ENCODE peak calls at places on chromosome 5, in nine cellular contexts. J is endothelial cell of umbilical vein, R is spleen, Q is Peyer's patch, N is HCT116, G is IMR-90, X is body of pancreas, A is transverse colon, D is uterus. P is an unnamed sample.

GRCh38 chr5:41527201-41527779 is 16.9 kb upstream of the PLCXD3 start:
- DNase-seq in J (peak; percentile 7), R (no peak), Q (no peak), N (peak; percentile 33), G (peak; percentile 98), X (no peak), A (no peak), D (no peak), P (no peak)

GRCh38 chr5:149999359-149999758 is 1.1 kb downstream of the TIGD6 start:
- DNase-seq in J (no peak), R (no peak), Q (no peak), N (no peak), G (no peak), X (no peak), A (no peak), D (no peak), P (no peak)

GRCh38 chr5:138466900-138467710 is 1.8 kb downstream of the EGR1 start:
- DNase-seq in J (peak; percentile 1), R (peak; percentile 82), Q (no peak), N (no peak), G (peak; percentile 38), X (peak; percentile 71), A (peak; percentile 51), D (peak; percentile 38), P (peak; percentile 37)

GRCh38 chr5:38323645-38324295 is 65.4 kb downstream of the EGFLAM start:
- DNase-seq in J (no peak), R (no peak), Q (no peak), N (no peak), G (peak; percentile 35), X (no peak), A (no peak), D (peak; percentile 22), P (no peak)

GRCh38 chr5:57280811-57281301 is 107.0 kb downstream of the GPBP1 start:
- DNase-seq in J (no peak), R (no peak), Q (no peak), N (no peak), G (no peak), X (no peak), A (no peak), D (no peak), P (no peak)

GRCh38 chr5:133079048-133079447 is 27.2 kb downstream of the HSPA4 start:
- DNase-seq in J (no peak), R (no peak), Q (no peak), N (no peak), G (no peak), X (no peak), A (no peak), D (no peak), P (no peak)

GRCh38 chr5:76383126-76383825 is 19.8 kb upstream of the IQGAP2 start:
- DNase-seq in J (no peak), R (no peak), Q (no peak), N (no peak), G (no peak), X (no peak), A (no peak), D (no peak), P (no peak)

GRCh38 chr5:126403871-126404270 is 19.3 kb upstream of the GRAMD2B start:
- DNase-seq in J (peak; percentile 32), R (no peak), Q (no peak), N (no peak), G (peak; percentile 37), X (no peak), A (no peak), D (no peak), P (no peak)

GRCh38 chr5:103119765-103120606 is at the start of the genes GIN1 and PPIP5K2:
- DNase-seq in J (peak; percentile 99), R (peak; percentile 98), Q (peak; percentile 98), N (peak; percentile 99), G (peak; percentile 98), X (peak; percentile 96), A (peak; percentile 98), D (peak; percentile 97), P (peak; percentile 96)

GRCh38 chr5:92917044-92917443 is 664.0 kb downstream of the NR2F1-AS1 start:
- DNase-seq in J (no peak), R (no peak), Q (no peak), N (no peak), G (peak; percentile 31), X (no peak), A (no peak), D (no peak), P (no peak)

GRCh38 chr5:18792145-18792544 is 1157.9 kb downstream of the TAF11L14 start:
- DNase-seq in J (peak; percentile 1), R (no peak), Q (no peak), N (no peak), G (no peak), X (peak; percentile 80), A (peak; percentile 63), D (no peak), P (no peak)

GRCh38 chr5:61275841-61276240 is 56.2 kb upstream of the ZSWIM6 start:
- DNase-seq in J (peak; percentile 58), R (peak; percentile 90), Q (peak; percentile 57), N (no peak), G (peak; percentile 82), X (no peak), A (peak; percentile 35), D (no peak), P (no peak)

GRCh38 chr5:1519631-1520141 is 4.1 kb downstream of the LPCAT1 start:
- DNase-seq in J (no peak), R (peak; percentile 77), Q (peak; percentile 34), N (no peak), G (no peak), X (peak; percentile 4), A (peak; percentile 4), D (peak; percentile 7), P (peak; percentile 4)
- H3K4me1 ChIP-seq in J (peaks cover 16% of the 10 kb centered on the region), R (peaks cover 48% of the 10 kb centered on the region), Q (peaks cover 20% of the 10 kb centered on the region), N (peaks cover 51% of the 10 kb centered on the region), G (peaks cover 33% of the 10 kb centered on the region), X (peaks cover 15% of the 10 kb centered on the region), A (peaks cover 35% of the 10 kb centered on the region), D (peaks cover 20% of the 10 kb centered on the region), P (peaks cover 11% of the 10 kb centered on the region)

GRCh38 chr5:180808461-180809000 is 5.9 kb upstream of the MGAT1 start:
- DNase-seq in J (no peak), R (no peak), Q (peak; percentile 48), N (no peak), G (no peak), X (no peak), A (peak; percentile 20), D (no peak), P (peak; percentile 18)

GRCh38 chr5:180810210-180811011 is 7.8 kb upstream of the MGAT1 start:
- DNase-seq in J (peak; percentile 95), R (peak; percentile 99), Q (peak; percentile 99), N (peak; percentile 89), G (peak; percentile 90), X (peak; percentile 96), A (peak; percentile 99), D (peak; percentile 98), P (peak; percentile 99)

GRCh38 chr5:180807654-180808414 is 5.2 kb upstream of the MGAT1 start:
- DNase-seq in J (peak; percentile 54), R (no peak), Q (peak; percentile 34), N (no peak), G (no peak), X (no peak), A (peak; percentile 6), D (no peak), P (peak; percentile 6)

GRCh38 chr5:180811012-180811622 is 8.5 kb upstream of the MGAT1 start:
- DNase-seq in J (no peak), R (no peak), Q (peak; percentile 43), N (no peak), G (no peak), X (no peak), A (no peak), D (no peak), P (no peak)

DNA sequence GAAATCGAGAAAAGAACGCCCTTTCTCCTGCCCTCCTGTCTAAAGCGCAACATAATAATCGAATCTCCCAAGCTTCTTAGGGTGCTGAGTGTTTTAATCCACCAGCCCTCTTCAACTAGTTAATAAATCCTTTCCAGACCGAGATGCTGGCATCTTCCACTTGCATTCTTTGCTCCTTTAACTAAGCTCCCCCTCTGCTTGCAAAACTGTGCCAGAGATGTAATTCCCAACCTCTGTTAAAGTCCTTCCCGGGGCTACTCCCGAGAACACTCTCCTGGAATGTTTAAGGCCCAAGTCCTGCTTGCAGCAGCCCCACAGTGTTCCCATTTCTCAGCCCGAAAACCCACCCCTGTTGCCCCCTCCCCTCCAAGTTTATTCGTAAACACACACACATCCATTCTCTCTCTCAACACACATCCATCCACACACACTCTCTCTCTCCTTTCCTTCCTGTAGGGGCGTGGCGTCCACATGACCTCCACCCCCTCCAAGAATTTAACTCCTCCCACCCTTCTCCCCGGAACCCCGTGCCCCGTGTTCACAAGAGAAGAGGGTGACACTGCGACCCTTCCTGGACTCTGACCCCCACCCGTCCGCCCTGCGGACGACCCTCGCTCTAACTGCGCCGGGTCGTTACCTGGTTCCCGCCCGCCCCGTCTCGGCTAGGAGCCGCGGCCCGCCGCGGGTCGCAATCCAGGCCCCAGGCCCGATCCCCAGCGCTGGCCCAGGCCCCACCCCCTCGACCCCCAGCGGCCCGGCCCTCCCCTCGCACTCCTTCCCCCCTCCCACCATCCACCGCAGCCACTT is 7.0 kb upstream of the MGAT1 start:
- DNase-seq in J (peak; percentile 76), R (peak; percentile 97), Q (peak; percentile 95), N (peak; percentile 75), G (peak; percentile 88), X (peak; percentile 90), A (peak; percentile 94), D (peak; percentile 87), P (peak; percentile 95)
- TF ChIP-seq POLR2A in J (no peak), R (no peak), Q (no peak), N (no peak), G (no peak), X (peak; percentile 19), A (peak; percentile 35), D (no peak), P (no peak)

GRCh38 chr5:157560560-157560959 is 15.0 kb downstream of the ADAM19 start:
- DNase-seq in J (no peak), R (no peak), Q (no peak), N (no peak), G (peak; percentile 65), X (no peak), A (no peak), D (no peak), P (no peak)

GRCh38 chr5:157563373-157564148 is 12.0 kb downstream of the ADAM19 start:
- DNase-seq in J (peak; percentile 52), R (no peak), Q (no peak), N (no peak), G (peak; percentile 94), X (no peak), A (no peak), D (peak; percentile 63), P (peak; percentile 37)

GRCh38 chr5:157561105-157561504 is 14.5 kb downstream of the ADAM19 start:
- DNase-seq in J (no peak), R (no peak), Q (no peak), N (no peak), G (no peak), X (no peak), A (no peak), D (no peak), P (no peak)

GRCh38 chr5:157564149-157564711 is 11.3 kb downstream of the ADAM19 start:
- DNase-seq in J (peak; percentile 90), R (no peak), Q (no peak), N (no peak), G (no peak), X (no peak), A (no peak), D (no peak), P (no peak)

GRCh38 chr5:157562111-157562581 is 13.4 kb downstream of the ADAM19 start:
- DNase-seq in J (no peak), R (no peak), Q (no peak), N (no peak), G (peak; percentile 63), X (no peak), A (no peak), D (no peak), P (no peak)
- H3K4me1 ChIP-seq in J (peaks cover 21% of the 10 kb centered on the region), R (peaks cover 49% of the 10 kb centered on the region), Q (peaks cover 37% of the 10 kb centered on the region), N (peaks cover 47% of the 10 kb centered on the region), G (peaks cover 54% of the 10 kb centered on the region), X (no peaks in the 10 kb centered on the region), A (peaks cover 66% of the 10 kb centered on the region), D (no peaks in the 10 kb centered on the region), P (peaks cover 9% of the 10 kb centered on the region)

GRCh38 chr5:67998709-67999251 is 216.8 kb upstream of the PIK3R1 start:
- DNase-seq in J (peak; percentile 82), R (peak; percentile 80), Q (peak; percentile 64), N (peak; percentile 64), G (peak; percentile 38), X (peak; percentile 15), A (peak; percentile 50), D (no peak), P (no peak)
- TF ChIP-seq POLR2A in J (peak; percentile 23), R (no peak), Q (no peak), N (no peak), G (no peak), X (peak; percentile 33), A (no peak), D (no peak), P (no peak)